ENCODE peak calls at places on chromosomes 2 and 18, in nine cellular contexts. W, K, M, B, Z, G, E, T and Y are unnamed samples.
A peak's percentile ranks its signal among the peaks of the same experiment; 100 is the strongest.

GRCh38 chr2:114001152-114001551 is 111.3 kb downstream of the ACTR3 start:
- DNase-seq in W (no peak), K (no peak), M (no peak), B (no peak), Z (no peak), G (no peak), E (no peak), T (no peak), Y (no peak)

GRCh38 chr2:24082787-24083566 is 1.7 kb downstream of the TP53I3 start:
- DNase-seq in W (no peak), K (no peak), M (no peak), B (no peak), Z (no peak), G (no peak), E (no peak), T (no peak), Y (no peak)

GRCh38 chr2:145012214-145012670 is 492.3 kb upstream of the ZEB2 start:
- DNase-seq in W (no peak), K (no peak), M (no peak), B (no peak), Z (no peak), G (no peak), E (no peak), T (no peak), Y (no peak)

GRCh38 chr2:43486604-43487003 is 109.2 kb downstream of the THADA start:
- DNase-seq in W (no peak), K (no peak), M (peak; percentile 26), B (no peak), Z (no peak), G (no peak), E (no peak), T (no peak), Y (no peak)

GRCh38 chr18:80067897-80068296 is 33.7 kb downstream of the RBFA start:
- DNase-seq in W (no peak), K (no peak), M (no peak), B (no peak), Z (no peak), G (no peak), E (no peak), T (no peak), Y (no peak)

GRCh38 chr2:3805120-3805519 is 101.7 kb downstream of the DCDC2C start:
- DNase-seq in W (no peak), K (no peak), M (peak; percentile 75), B (no peak), Z (no peak), G (no peak), E (no peak), T (peak; percentile 30), Y (no peak)

GRCh38 chr2:23363831-23364230 is 21.1 kb upstream of the KLHL29 start:
- DNase-seq in W (no peak), K (no peak), M (peak; percentile 88), B (no peak), Z (no peak), G (no peak), E (no peak), T (no peak), Y (no peak)

GRCh38 chr2:177314194-177314593 is 49.7 kb upstream of the NFE2L2 start:
- DNase-seq in W (no peak), K (no peak), M (no peak), B (no peak), Z (no peak), G (no peak), E (no peak), T (no peak), Y (no peak)

GRCh38 chr2:17542471-17542870 is 2.0 kb downstream of the VSNL1 start:
- DNase-seq in W (no peak), K (no peak), M (no peak), B (no peak), Z (no peak), G (no peak), E (no peak), T (no peak), Y (no peak)

GRCh38 chr2:61117534-61117933 is 44.5 kb upstream of the C2orf74 start:
- DNase-seq in W (no peak), K (no peak), M (peak; percentile 51), B (no peak), Z (no peak), G (no peak), E (no peak), T (no peak), Y (no peak)

GRCh38 chr2:240993446-240994160 is 4.8 kb upstream of the SNED1 start:
- DNase-seq in W (no peak), K (no peak), M (no peak), B (no peak), Z (no peak), G (no peak), E (no peak), T (no peak), Y (no peak)

GRCh38 chr2:222413295-222413911 is 10.9 kb upstream of the SGPP2 start:
- DNase-seq in W (no peak), K (no peak), M (no peak), B (no peak), Z (no peak), G (no peak), E (no peak), T (peak; percentile 14), Y (no peak)

GRCh38 chr18:72107647-72108046 is 436.5 kb downstream of the CBLN2 start:
- DNase-seq in W (peak; percentile 10), K (no peak), M (peak; percentile 60), B (no peak), Z (no peak), G (no peak), E (no peak), T (no peak), Y (no peak)

GRCh38 chr2:10965241-10965843 is 53.6 kb downstream of the KCNF1 start:
- DNase-seq in W (no peak), K (no peak), M (no peak), B (no peak), Z (no peak), G (no peak), E (no peak), T (no peak), Y (no peak)